ENCODE peak calls at places on chromosomes 7 and 10, in four cellular contexts. B is amygdala; R is progenitor cell of endocrine pancreas; D is effector memory CD4-positive, alpha-beta T cell. V is an unnamed sample.

GRCh38 chr7:40356871-40357676 is 222.3 kb downstream of the SUGCT start:
- DNase-seq in B (no peak), R (no peak), D (no peak), V (no peak)

GRCh38 chr7:20279979-20280378 is 50.7 kb upstream of the ITGB8 start:
- DNase-seq in B (no peak), R (no peak), D (no peak), V (no peak)

GRCh38 chr10:79024716-79025112 is 44.1 kb upstream of the ZMIZ1 start:
- DNase-seq in B (no peak), R (no peak), D (no peak), V (no peak)

GRCh38 chr10:28983799-28984198 is 305.1 kb upstream of the LYZL1 start:
- DNase-seq in B (no peak), R (no peak), D (no peak), V (no peak)

GRCh38 chr10:97049670-97050069 is 136.1 kb downstream of the SLIT1 start:
- DNase-seq in B (no peak), R (no peak), D (no peak), V (no peak)

GRCh38 chr7:140593583-140593982 is 47.0 kb downstream of the DENND2A start:
- DNase-seq in B (no peak), R (no peak), D (no peak), V (no peak)

GRCh38 chr10:133165556-133166503 is 5.8 kb downstream of the KNDC1 start:
- DNase-seq in B (no peak), R (no peak), D (no peak), V (no peak)

GRCh38 chr10:131081386-131081785 is 230.1 kb downstream of the TCERG1L start:
- DNase-seq in B (no peak), R (no peak), D (no peak), V (no peak)

GRCh38 chr10:54880943-54881342 is 79.9 kb upstream of the PCDH15 start:
- DNase-seq in B (no peak), R (no peak), D (no peak), V (no peak)

GRCh38 chr7:99605527-99605926 is 7.5 kb downstream of the TMEM225B start:
- DNase-seq in B (no peak), R (no peak), D (no peak), V (no peak)

GRCh38 chr7:29841926-29842671 is 35.8 kb downstream of the WIPF3 start:
- DNase-seq in B (no peak), R (no peak), D (no peak), V (no peak)

GRCh38 chr7:1249731-1250130 is 17.1 kb downstream of the UNCX start:
- DNase-seq in B (no peak), R (no peak), D (no peak), V (no peak)

GRCh38 chr10:117663750-117664149 is 121.2 kb downstream of the EMX2 start:
- DNase-seq in B (no peak), R (no peak), D (no peak), V (no peak)

GRCh38 chr7:29806793-29807178 is 478 bp downstream of the WIPF3 start:
- DNase-seq in B (no peak), R (no peak), D (no peak), V (no peak)